ENCODE peak calls at places on chromosomes 2 and 18, in eight cellular contexts. T is fibroblast of lung; L is T-cell; P is GM04504; S is stimulated activated CD4-positive, alpha-beta T cell treated with anti-CD3 and anti-CD28 coated beads, Interleukin-15, amount 100 ng/mL, for 1 hour; Y is head of caudate nucleus; D is activated naive CD4-positive, alpha-beta T cell; A is effector CD4-positive, alpha-beta T cell. X is an unnamed sample.

GRCh38 chr2:98909381-98910211 is 26.4 kb downstream of the CRACDL start:
- DNase-seq in P (peak), T (peak), D (no peak), Y (no peak), A (no peak), L (no peak), S (no peak), X (no peak)

GRCh38 chr2:39281391-39281790 is 37.6 kb upstream of the CDKL4 start:
- DNase-seq in L (no peak), A (no peak), T (no peak), D (no peak), Y (no peak), S (no peak), P (no peak), X (no peak)

GRCh38 chr2:6421888-6422287 is 443.8 kb downstream of the CMPK2 start:
- DNase-seq in L (no peak), T (no peak), D (no peak), S (no peak), A (no peak), Y (no peak), P (no peak), X (no peak)

GRCh38 chr2:185531721-185532120 is 206.9 kb upstream of the FSIP2 start:
- DNase-seq in S (no peak), Y (no peak), A (no peak), P (no peak), L (no peak), T (peak), D (no peak), X (no peak)

GRCh38 chr18:71237636-71238035 is 948.8 kb downstream of the SOCS6 start:
- DNase-seq in P (no peak), D (no peak), S (no peak), A (no peak), T (no peak), L (no peak), Y (no peak), X (no peak)

GRCh38 chr18:35968278-35968880 is 4.1 kb upstream of the RMP24 start:
- DNase-seq in S (no peak), D (no peak), Y (no peak), T (no peak), P (no peak), L (no peak), A (no peak), X (no peak)

GRCh38 chr18:56709463-56709862 is 58.3 kb downstream of the WDR7 start:
- DNase-seq in P (peak), A (peak), S (no peak), L (no peak), T (peak), Y (no peak), D (no peak), X (no peak)

GRCh38 chr2:70523996-70524965 is 29.3 kb downstream of the TGFA start:
- DNase-seq in L (no peak), S (no peak), Y (no peak), P (peak), A (no peak), T (peak), D (no peak), X (no peak)